ENCODE peak calls at places on chromosomes 4 and X, in nine cellular contexts. P is left ventricle myocardium inferior; A is HCT116; J is cardiac muscle cell; W is A549; E is tibial nerve; Z is body of pancreas; B is neural progenitor cell; T is naive thymus-derived CD4-positive, alpha-beta T cell. S is an unnamed sample.

GRCh38 chr4:82799006-82799881 is 648 bp upstream of the SCD5 start:
- DNase-seq in J (no peak), T (peak; percentile 8), Z (peak; percentile 45), P (no peak), A (no peak), B (peak; percentile 66), W (no peak), E (no peak), S (no peak)

GRCh38 chrX:70088281-70088680 is 26.0 kb downstream of the OTUD6A start:
- DNase-seq in T (no peak), E (no peak), Z (no peak), A (no peak), J (peak; percentile 27), P (no peak), B (no peak), W (no peak), S (no peak)

GRCh38 chr4:61959087-61959486 is 759.0 kb downstream of the ADGRL3 start:
- DNase-seq in T (no peak), J (no peak), W (no peak), B (no peak), P (no peak), Z (no peak), E (no peak), A (no peak), S (no peak)

GRCh38 chr4:80831383-80832361 is 198.8 kb upstream of the BMP3 start:
- DNase-seq in Z (no peak), T (no peak), J (no peak), W (no peak), E (no peak), A (no peak), B (no peak), P (no peak), S (no peak)

GRCh38 chr4:8344387-8344786 is 74.8 kb downstream of the HTRA3 start:
- DNase-seq in P (no peak), A (no peak), B (no peak), W (no peak), Z (no peak), E (no peak), T (no peak), J (no peak), S (no peak)

GRCh38 chrX:100645106-100645505 is 1.1 kb downstream of the SRPX2 start:
- DNase-seq in P (no peak), T (no peak), J (no peak), E (no peak), W (no peak), B (no peak), Z (no peak), A (no peak), S (peak; percentile 41)

GRCh38 chr4:85557016-85557901 is 82.3 kb downstream of the ARHGAP24 start:
- DNase-seq in A (no peak), E (no peak), W (no peak), Z (no peak), T (no peak), J (no peak), B (no peak), P (no peak), S (no peak)

GRCh38 chrX:107764845-107765608 is 10.6 kb downstream of the TSC22D3 start:
- DNase-seq in E (no peak), W (no peak), P (no peak), B (no peak), T (no peak), J (no peak), A (no peak), Z (peak; percentile 33), S (no peak)

GRCh38 chr4:155672342-155672741 is 5.7 kb downstream of the GUCY1A1 start:
- DNase-seq in P (no peak), E (no peak), B (no peak), T (no peak), W (no peak), J (no peak), A (no peak), Z (no peak), S (no peak)

GRCh38 chrX:10015711-10016515 is 48.8 kb downstream of the CLDN34 start:
- DNase-seq in J (peak; percentile 42), B (peak; percentile 65), P (peak; percentile 62), Z (peak; percentile 43), T (no peak), A (no peak), W (peak; percentile 40), E (no peak), S (peak; percentile 44)

GRCh38 chr4:73019462-73020047 is 50.0 kb downstream of the COX18 start:
- DNase-seq in J (peak; percentile 69), A (peak; percentile 23), E (no peak), Z (no peak), W (peak; percentile 18), B (peak; percentile 67), T (peak; percentile 33), P (no peak), S (no peak)

GRCh38 chr4:152938237-152938969 is 2.3 kb downstream of the FHDC1 start:
- DNase-seq in J (no peak), P (no peak), A (no peak), T (no peak), Z (peak; percentile 23), B (no peak), W (no peak), E (no peak), S (no peak)

DNA sequence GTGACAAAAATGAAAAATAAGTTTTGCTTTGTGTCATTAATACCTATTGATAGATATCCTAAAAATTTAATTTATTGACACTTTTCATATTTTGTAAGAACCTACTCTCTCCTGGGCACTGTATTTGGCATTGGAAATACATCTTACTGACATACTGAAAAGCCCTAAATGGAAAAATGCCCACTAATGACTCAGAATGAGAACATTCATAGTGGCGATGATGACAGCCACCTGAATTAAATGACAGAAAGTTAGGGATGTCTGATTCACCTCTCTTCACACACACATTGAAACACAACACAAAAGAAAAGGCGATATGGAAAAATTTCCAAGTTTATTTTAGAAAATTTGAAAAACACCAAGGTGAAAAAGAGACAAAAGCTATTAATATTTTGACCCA is 992.3 kb downstream of the STPG2 start:
- DNase-seq in E (no peak), P (no peak), A (no peak), Z (no peak), T (no peak), J (no peak), B (no peak), W (no peak), S (no peak)
- H3K4me1 ChIP-seq in E (no peaks in the 10 kb centered on the region), P (no peaks in the 10 kb centered on the region), A (no peaks in the 10 kb centered on the region), Z (no peaks in the 10 kb centered on the region), T (no peaks in the 10 kb centered on the region), J (no peaks in the 10 kb centered on the region), B (no peaks in the 10 kb centered on the region), W (no peaks in the 10 kb centered on the region), S (no peaks in the 10 kb centered on the region)

DNA sequence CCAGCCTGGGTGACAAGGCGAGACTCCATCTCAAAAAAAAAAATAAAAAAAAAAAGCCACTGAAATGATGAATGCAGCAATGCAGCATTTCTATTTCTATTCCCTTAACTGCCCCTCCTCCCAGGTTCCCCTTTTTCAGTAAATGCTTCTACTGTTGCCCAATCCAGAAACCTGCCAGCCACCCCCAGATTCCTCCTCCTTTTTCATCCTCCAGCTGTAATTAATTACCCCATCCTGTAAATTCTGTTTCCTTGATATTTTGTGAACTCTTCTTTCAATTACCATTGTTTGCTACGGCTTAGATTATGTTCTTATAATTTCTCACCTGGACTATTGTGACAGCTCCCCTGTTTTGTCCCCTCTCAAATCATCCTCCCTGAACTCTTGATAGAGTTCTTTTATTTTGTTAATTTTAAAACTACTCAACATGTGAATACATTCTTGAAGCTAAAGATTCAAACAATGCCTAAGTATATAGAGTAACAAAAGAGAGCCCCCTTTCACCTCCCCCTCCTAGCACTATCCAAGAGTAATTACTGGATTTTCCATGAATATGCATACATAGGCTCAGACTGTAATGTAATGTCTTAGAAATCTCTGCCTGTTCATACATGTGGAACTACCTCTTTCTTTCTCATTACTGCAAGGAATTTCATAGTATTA is 140.6 kb upstream of the GPC4 start:
- DNase-seq in T (no peak), J (no peak), P (no peak), A (no peak), B (no peak), Z (no peak), W (no peak), E (no peak), S (no peak)
- H3K4me1 ChIP-seq in T (no peaks in the 10 kb centered on the region), J (no peaks in the 10 kb centered on the region), P (no peaks in the 10 kb centered on the region), A (no peaks in the 10 kb centered on the region), B (no peaks in the 10 kb centered on the region), Z (peaks cover 10% of the 10 kb centered on the region), W (no peaks in the 10 kb centered on the region), E (no peaks in the 10 kb centered on the region), S (peaks cover 5% of the 10 kb centered on the region)

DNA sequence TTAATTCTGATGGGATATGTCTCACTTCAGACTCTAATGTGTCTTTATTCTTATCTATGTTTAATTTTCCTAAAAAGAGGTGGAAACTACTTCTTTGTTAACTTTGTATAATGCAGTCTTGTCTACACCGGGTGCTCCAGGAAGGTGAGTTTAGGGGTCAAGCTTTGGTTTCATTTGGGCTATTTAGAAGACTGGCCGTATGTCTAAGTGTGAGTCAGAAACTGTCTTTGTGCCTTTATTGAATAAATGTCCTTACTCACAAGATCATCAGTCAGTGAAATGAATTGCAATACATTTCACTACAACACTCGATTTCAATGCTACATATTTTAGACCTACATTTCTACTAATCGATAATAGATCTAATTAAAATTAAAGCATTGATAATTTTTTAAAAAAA is 56.2 kb downstream of the PROM1 start:
- DNase-seq in A (no peak), E (no peak), T (no peak), P (no peak), B (no peak), W (no peak), J (no peak), Z (no peak), S (no peak)
- H3K4me1 ChIP-seq in A (no peaks in the 10 kb centered on the region), E (peaks cover 19% of the 10 kb centered on the region), T (no peaks in the 10 kb centered on the region), P (peaks cover 56% of the 10 kb centered on the region), B (peaks cover 26% of the 10 kb centered on the region), W (peaks cover 17% of the 10 kb centered on the region), J (peaks cover 6% of the 10 kb centered on the region), Z (peaks cover 9% of the 10 kb centered on the region), S (no peaks in the 10 kb centered on the region)

GRCh38 chr4:40193018-40193571 is 3.7 kb upstream of the RHOH start:
- DNase-seq in P (no peak), E (no peak), T (peak; percentile 80), Z (no peak), B (no peak), J (no peak), W (no peak), A (no peak), S (no peak)

GRCh38 chr4:40195182-40196177 is 1.4 kb upstream of the RHOH start:
- DNase-seq in E (no peak), Z (no peak), P (no peak), B (no peak), J (no peak), A (no peak), T (no peak), W (no peak), S (no peak)

GRCh38 chr4:40192286-40193017 is 4.4 kb upstream of the RHOH start:
- DNase-seq in B (no peak), A (no peak), E (no peak), J (no peak), Z (no peak), W (no peak), P (no peak), T (no peak), S (no peak)

GRCh38 chr4:40194602-40195161 is 2.1 kb upstream of the RHOH start:
- DNase-seq in W (no peak), J (peak; percentile 50), E (no peak), B (no peak), P (no peak), A (no peak), T (peak; percentile 85), Z (no peak), S (no peak)

DNA sequence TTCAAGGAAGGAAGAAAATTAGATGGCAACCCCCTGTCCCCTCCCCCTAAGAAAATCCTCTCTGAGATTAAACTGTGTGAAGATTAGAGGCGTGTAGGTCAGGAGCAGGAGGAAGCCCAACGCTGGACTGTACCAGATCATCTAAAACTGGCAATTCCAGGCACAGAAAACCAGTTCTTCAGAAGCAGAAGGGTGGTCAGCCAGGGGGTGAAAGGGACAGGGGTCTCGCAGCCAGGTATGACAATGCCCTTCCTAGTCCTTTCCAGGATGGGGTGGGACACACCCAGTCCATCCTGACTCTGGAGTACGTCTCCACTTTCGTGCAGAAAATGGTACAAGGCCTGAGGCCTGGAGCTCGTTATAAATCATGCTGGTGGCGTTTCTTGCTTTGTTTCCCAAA is 3.3 kb upstream of the RHOH start:
- DNase-seq in W (no peak), Z (no peak), T (no peak), A (no peak), P (no peak), E (no peak), J (no peak), B (no peak), S (no peak)
- H3K4me1 ChIP-seq in W (peaks cover 51% of the 10 kb centered on the region), Z (peaks cover 9% of the 10 kb centered on the region), T (peaks cover 23% of the 10 kb centered on the region), A (no peaks in the 10 kb centered on the region), P (no peaks in the 10 kb centered on the region), E (no peaks in the 10 kb centered on the region), J (peaks cover 6% of the 10 kb centered on the region), B (peaks cover 60% of the 10 kb centered on the region), S (no peaks in the 10 kb centered on the region)

S was measured in SJSA1.